ENCODE peak calls at places on chromosomes 2 and 18, in nine cellular contexts. One of them, this sample, is unnamed.

GRCh38 chr2:166960702-166961101 is 72.4 kb downstream of the XIRP2 start:
- DNase-seq in ovary: no peak
- DNase-seq in astrocyte: no peak
- DNase-seq in AG04450: no peak
- DNase-seq in GM23248: no peak
- DNase-seq in dorsolateral prefrontal cortex: no peak
- DNase-seq in aorta: no peak
- DNase-seq in HepG2: no peak
- DNase-seq in brain microvascular endothelial cell: no peak
- DNase-seq in this sample: no peak

GRCh38 chr2:238461051-238461450 is 34.3 kb downstream of the ASB1 start:
- DNase-seq in brain microvascular endothelial cell: no peak
- DNase-seq in GM23248: no peak
- DNase-seq in astrocyte: no peak
- DNase-seq in HepG2: no peak
- DNase-seq in ovary: no peak
- DNase-seq in aorta: no peak
- DNase-seq in dorsolateral prefrontal cortex: no peak
- DNase-seq in AG04450: no peak
- DNase-seq in this sample: no peak

GRCh38 chr18:32373995-32374394 is 96.7 kb downstream of the GAREM1 start:
- DNase-seq in ovary: no peak
- DNase-seq in aorta: no peak
- DNase-seq in astrocyte: peak; percentile 47
- DNase-seq in HepG2: no peak
- DNase-seq in dorsolateral prefrontal cortex: no peak
- DNase-seq in GM23248: peak; percentile 40
- DNase-seq in brain microvascular endothelial cell: peak; percentile 71
- DNase-seq in AG04450: no peak
- DNase-seq in this sample: no peak

GRCh38 chr2:38164881-38165280 is 88.9 kb upstream of the CYP1B1 start:
- DNase-seq in dorsolateral prefrontal cortex: no peak
- DNase-seq in GM23248: no peak
- DNase-seq in aorta: no peak
- DNase-seq in brain microvascular endothelial cell: no peak
- DNase-seq in AG04450: no peak
- DNase-seq in HepG2: no peak
- DNase-seq in astrocyte: no peak
- DNase-seq in ovary: no peak
- DNase-seq in this sample: no peak

GRCh38 chr2:64807417-64807816 is 153.7 kb upstream of the SERTAD2 start:
- DNase-seq in aorta: no peak
- DNase-seq in HepG2: no peak
- DNase-seq in GM23248: peak; percentile 100
- DNase-seq in ovary: no peak
- DNase-seq in astrocyte: peak; percentile 100
- DNase-seq in brain microvascular endothelial cell: peak; percentile 100
- DNase-seq in dorsolateral prefrontal cortex: peak; percentile 36
- DNase-seq in AG04450: peak; percentile 99
- DNase-seq in this sample: peak; percentile 89

GRCh38 chr2:15177103-15177502 is 384.0 kb downstream of the NBAS start:
- DNase-seq in aorta: no peak
- DNase-seq in AG04450: no peak
- DNase-seq in ovary: no peak
- DNase-seq in dorsolateral prefrontal cortex: peak; percentile 31
- DNase-seq in GM23248: peak; percentile 37
- DNase-seq in HepG2: no peak
- DNase-seq in astrocyte: peak; percentile 92
- DNase-seq in brain microvascular endothelial cell: peak; percentile 57
- DNase-seq in this sample: no peak

GRCh38 chr2:59068255-59068654 is 827.1 kb upstream of the FANCL start:
- DNase-seq in ovary: no peak
- DNase-seq in astrocyte: no peak
- DNase-seq in dorsolateral prefrontal cortex: no peak
- DNase-seq in HepG2: no peak
- DNase-seq in GM23248: no peak
- DNase-seq in brain microvascular endothelial cell: no peak
- DNase-seq in AG04450: no peak
- DNase-seq in aorta: no peak
- DNase-seq in this sample: no peak

GRCh38 chr18:6994053-6994452 is 123.5 kb downstream of the LAMA1 start:
- DNase-seq in astrocyte: no peak
- DNase-seq in AG04450: no peak
- DNase-seq in ovary: no peak
- DNase-seq in dorsolateral prefrontal cortex: no peak
- DNase-seq in brain microvascular endothelial cell: no peak
- DNase-seq in aorta: no peak
- DNase-seq in GM23248: peak; percentile 43
- DNase-seq in HepG2: no peak
- DNase-seq in this sample: peak; percentile 34

GRCh38 chr18:48656582-48656981 is 117.8 kb downstream of the CTIF start:
- DNase-seq in ovary: no peak
- DNase-seq in brain microvascular endothelial cell: peak; percentile 56
- DNase-seq in GM23248: peak; percentile 37
- DNase-seq in HepG2: no peak
- DNase-seq in astrocyte: peak; percentile 14
- DNase-seq in dorsolateral prefrontal cortex: no peak
- DNase-seq in aorta: no peak
- DNase-seq in AG04450: no peak
- DNase-seq in this sample: no peak

GRCh38 chr2:77434880-77435279 is 87.3 kb downstream of the LRRTM4 start:
- DNase-seq in dorsolateral prefrontal cortex: no peak
- DNase-seq in astrocyte: no peak
- DNase-seq in AG04450: no peak
- DNase-seq in aorta: no peak
- DNase-seq in ovary: no peak
- DNase-seq in brain microvascular endothelial cell: no peak
- DNase-seq in GM23248: no peak
- DNase-seq in HepG2: no peak
- DNase-seq in this sample: no peak

GRCh38 chr2:239963646-239964205 is 61.4 kb downstream of the NDUFA10 start:
- DNase-seq in AG04450: no peak
- DNase-seq in astrocyte: no peak
- DNase-seq in brain microvascular endothelial cell: no peak
- DNase-seq in aorta: no peak
- DNase-seq in GM23248: no peak
- DNase-seq in dorsolateral prefrontal cortex: no peak
- DNase-seq in ovary: no peak
- DNase-seq in HepG2: no peak
- DNase-seq in this sample: no peak

GRCh38 chr2:188291617-188292445 is at the start of gene GULP1:
- DNase-seq in aorta: peak; percentile 92
- DNase-seq in dorsolateral prefrontal cortex: peak; percentile 47
- DNase-seq in GM23248: peak; percentile 87
- DNase-seq in brain microvascular endothelial cell: peak; percentile 62
- DNase-seq in AG04450: no peak
- DNase-seq in HepG2: peak; percentile 18
- DNase-seq in ovary: peak; percentile 84
- DNase-seq in astrocyte: peak; percentile 65
- DNase-seq in this sample: peak; percentile 59

GRCh38 chr18:3584897-3585460 is 135.0 kb downstream of the TGIF1 start:
- DNase-seq in GM23248: no peak
- DNase-seq in AG04450: no peak
- DNase-seq in ovary: no peak
- DNase-seq in aorta: no peak
- DNase-seq in dorsolateral prefrontal cortex: no peak
- DNase-seq in astrocyte: no peak
- DNase-seq in brain microvascular endothelial cell: no peak
- DNase-seq in HepG2: no peak
- DNase-seq in this sample: no peak

GRCh38 chr2:6506311-6507258 is 359.1 kb downstream of the CMPK2 start:
- DNase-seq in GM23248: peak; percentile 32
- DNase-seq in brain microvascular endothelial cell: peak; percentile 36
- DNase-seq in dorsolateral prefrontal cortex: no peak
- DNase-seq in HepG2: no peak
- DNase-seq in astrocyte: peak; percentile 95
- DNase-seq in aorta: no peak
- DNase-seq in ovary: no peak
- DNase-seq in AG04450: no peak
- DNase-seq in this sample: peak; percentile 31

GRCh38 chr2:46915281-46915810 is at the start of gene MCFD2:
- DNase-seq in dorsolateral prefrontal cortex: no peak
- DNase-seq in ovary: no peak
- DNase-seq in AG04450: no peak
- DNase-seq in astrocyte: no peak
- DNase-seq in brain microvascular endothelial cell: no peak
- DNase-seq in GM23248: peak; percentile 72
- DNase-seq in HepG2: no peak
- DNase-seq in aorta: peak; percentile 89
- DNase-seq in this sample: no peak

GRCh38 chr2:40041983-40042382 is 262.9 kb upstream of the THUMPD2 start:
- DNase-seq in AG04450: peak; percentile 80
- DNase-seq in ovary: no peak
- DNase-seq in GM23248: peak; percentile 59
- DNase-seq in HepG2: no peak
- DNase-seq in astrocyte: peak; percentile 91
- DNase-seq in dorsolateral prefrontal cortex: no peak
- DNase-seq in aorta: no peak
- DNase-seq in brain microvascular endothelial cell: peak; percentile 79
- DNase-seq in this sample: no peak

GRCh38 chr18:63147973-63148372 is 171.6 kb downstream of the BCL2 start:
- DNase-seq in brain microvascular endothelial cell: no peak
- DNase-seq in dorsolateral prefrontal cortex: no peak
- DNase-seq in aorta: no peak
- DNase-seq in astrocyte: no peak
- DNase-seq in HepG2: no peak
- DNase-seq in GM23248: peak; percentile 30
- DNase-seq in ovary: no peak
- DNase-seq in AG04450: no peak
- DNase-seq in this sample: no peak
- H3K27ac ChIP-seq in brain microvascular endothelial cell: no peak overlapping the region
- H3K27ac ChIP-seq in dorsolateral prefrontal cortex: no peak overlapping the region
- H3K27ac ChIP-seq in aorta: no peak overlapping the region
- H3K27ac ChIP-seq in astrocyte: no peak overlapping the region
- H3K27ac ChIP-seq in HepG2: no peak overlapping the region
- H3K27ac ChIP-seq in GM23248: peak overlapping the region; percentile 70
- H3K27ac ChIP-seq in ovary: peak overlapping the region; percentile 16
- H3K27ac ChIP-seq in AG04450: no peak overlapping the region
- H3K27ac ChIP-seq in this sample: no peak overlapping the region

GRCh38 chr2:230230087-230230486 is 4.6 kb downstream of the SP140 start:
- DNase-seq in ovary: no peak
- DNase-seq in brain microvascular endothelial cell: peak; percentile 93
- DNase-seq in GM23248: peak; percentile 3
- DNase-seq in dorsolateral prefrontal cortex: no peak
- DNase-seq in HepG2: peak; percentile 29
- DNase-seq in astrocyte: peak; percentile 93
- DNase-seq in AG04450: peak; percentile 38
- DNase-seq in aorta: no peak
- DNase-seq in this sample: no peak

GRCh38 chr2:230224458-230224857 is 1.1 kb upstream of the SP140 start:
- DNase-seq in GM23248: no peak
- DNase-seq in HepG2: no peak
- DNase-seq in ovary: no peak
- DNase-seq in astrocyte: no peak
- DNase-seq in aorta: no peak
- DNase-seq in brain microvascular endothelial cell: no peak
- DNase-seq in AG04450: no peak
- DNase-seq in dorsolateral prefrontal cortex: no peak
- DNase-seq in this sample: no peak

GRCh38 chr2:230227216-230227615 is 1.7 kb downstream of the SP140 start:
- DNase-seq in GM23248: no peak
- DNase-seq in ovary: no peak
- DNase-seq in dorsolateral prefrontal cortex: no peak
- DNase-seq in AG04450: no peak
- DNase-seq in HepG2: peak; percentile 17
- DNase-seq in aorta: no peak
- DNase-seq in astrocyte: no peak
- DNase-seq in brain microvascular endothelial cell: no peak
- DNase-seq in this sample: no peak

GRCh38 chr2:230225486-230225885 is at the start of gene SP140:
- DNase-seq in GM23248: no peak
- DNase-seq in AG04450: no peak
- DNase-seq in ovary: no peak
- DNase-seq in astrocyte: no peak
- DNase-seq in brain microvascular endothelial cell: no peak
- DNase-seq in aorta: no peak
- DNase-seq in dorsolateral prefrontal cortex: peak; percentile 15
- DNase-seq in HepG2: no peak
- DNase-seq in this sample: no peak

DNA sequence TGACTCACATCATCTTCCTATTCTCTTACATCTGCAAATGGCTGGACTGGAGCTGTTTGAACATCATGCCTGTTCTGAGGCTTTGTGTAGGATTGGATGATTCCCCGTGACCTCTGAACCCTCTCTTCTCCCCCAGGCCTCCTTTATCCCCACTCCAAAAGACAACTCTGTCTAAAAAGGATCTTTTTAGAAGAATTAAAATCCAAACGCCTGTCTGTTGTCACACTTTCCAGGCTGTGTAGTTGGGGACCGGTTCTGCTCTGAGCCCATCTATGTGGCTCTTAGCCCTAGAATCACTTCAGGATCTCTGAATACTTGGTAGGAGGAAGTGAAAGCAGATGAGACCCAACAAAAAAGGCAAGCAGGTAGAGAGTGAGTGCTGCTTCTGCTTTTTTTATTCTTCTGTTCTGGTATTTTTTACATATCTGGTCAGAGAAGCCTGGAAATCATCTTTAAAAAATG is 585 bp downstream of the SP140 start:
- DNase-seq in aorta: no peak
- DNase-seq in HepG2: no peak
- DNase-seq in AG04450: no peak
- DNase-seq in ovary: no peak
- DNase-seq in astrocyte: no peak
- DNase-seq in GM23248: no peak
- DNase-seq in brain microvascular endothelial cell: no peak
- DNase-seq in dorsolateral prefrontal cortex: no peak
- DNase-seq in this sample: no peak
- H3K27ac ChIP-seq in aorta: no peak overlapping the region
- H3K27ac ChIP-seq in HepG2: no peak overlapping the region
- H3K27ac ChIP-seq in AG04450: no peak overlapping the region
- H3K27ac ChIP-seq in ovary: no peak overlapping the region
- H3K27ac ChIP-seq in astrocyte: no peak overlapping the region
- H3K27ac ChIP-seq in GM23248: no peak overlapping the region
- H3K27ac ChIP-seq in brain microvascular endothelial cell: no peak overlapping the region
- H3K27ac ChIP-seq in dorsolateral prefrontal cortex: no peak overlapping the region
- H3K27ac ChIP-seq in this sample: no peak overlapping the region

GRCh38 chr18:5627756-5628511 is 84.1 kb upstream of the EPB41L3 start:
- DNase-seq in brain microvascular endothelial cell: no peak
- DNase-seq in ovary: no peak
- DNase-seq in astrocyte: no peak
- DNase-seq in GM23248: no peak
- DNase-seq in dorsolateral prefrontal cortex: no peak
- DNase-seq in aorta: no peak
- DNase-seq in AG04450: no peak
- DNase-seq in HepG2: no peak
- DNase-seq in this sample: no peak
- H3K27ac ChIP-seq in brain microvascular endothelial cell: no peak overlapping the region
- H3K27ac ChIP-seq in ovary: peak overlapping the region; percentile 78
- H3K27ac ChIP-seq in astrocyte: no peak overlapping the region
- H3K27ac ChIP-seq in GM23248: no peak overlapping the region
- H3K27ac ChIP-seq in dorsolateral prefrontal cortex: peak overlapping the region; percentile 74
- H3K27ac ChIP-seq in aorta: no peak overlapping the region
- H3K27ac ChIP-seq in AG04450: no peak overlapping the region
- H3K27ac ChIP-seq in HepG2: no peak overlapping the region
- H3K27ac ChIP-seq in this sample: no peak overlapping the region

DNA sequence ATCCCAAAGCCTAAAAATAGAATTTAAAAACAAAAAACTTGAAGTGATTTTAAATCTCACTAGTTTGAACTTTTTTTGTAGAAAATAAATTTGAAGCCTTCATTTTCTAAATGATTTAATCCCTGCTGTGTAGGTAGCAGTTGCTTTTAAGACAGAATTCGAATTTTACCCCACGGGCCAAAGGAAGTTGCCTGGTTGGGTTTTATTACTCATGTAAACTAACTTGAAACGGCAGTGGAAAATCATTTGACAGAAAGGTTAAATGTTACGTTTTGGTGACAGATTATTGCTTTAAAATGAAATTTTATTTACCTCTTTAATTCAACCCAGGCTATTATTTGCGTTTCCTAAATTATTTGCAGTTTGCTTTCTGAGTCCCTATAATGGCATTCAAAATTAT is 2.0 kb downstream of the MAPRE2 start:
- DNase-seq in AG04450: no peak
- DNase-seq in brain microvascular endothelial cell: no peak
- DNase-seq in dorsolateral prefrontal cortex: no peak
- DNase-seq in HepG2: no peak
- DNase-seq in ovary: no peak
- DNase-seq in astrocyte: no peak
- DNase-seq in GM23248: no peak
- DNase-seq in aorta: no peak
- DNase-seq in this sample: no peak
- H3K27ac ChIP-seq in AG04450: no peak overlapping the region
- H3K27ac ChIP-seq in brain microvascular endothelial cell: peak overlapping the region; percentile 79
- H3K27ac ChIP-seq in dorsolateral prefrontal cortex: peak overlapping the region; percentile 94
- H3K27ac ChIP-seq in HepG2: no peak overlapping the region
- H3K27ac ChIP-seq in ovary: no peak overlapping the region
- H3K27ac ChIP-seq in astrocyte: no peak overlapping the region
- H3K27ac ChIP-seq in GM23248: no peak overlapping the region
- H3K27ac ChIP-seq in aorta: no peak overlapping the region
- H3K27ac ChIP-seq in this sample: no peak overlapping the region

This sample was measured in RWPE1.